ENCODE peak calls at places on chromosomes 12 and 14, in nine cellular contexts. E is H9, Z is hepatocyte, W is neural progenitor cell, D is trophoblast cell, B is fibroblast of lung, P is mammary epithelial cell, C is GM23248, S is MM.1S. H is an unnamed sample.

GRCh38 chr12:795305-795704 is 42.9 kb downstream of the WNK1 start:
- DNase-seq in C (no peak), E (no peak), P (no peak), S (no peak), Z (no peak), W (no peak), D (no peak), B (no peak), H (no peak)

GRCh38 chr14:65618996-65619395 is 206.5 kb downstream of the FUT8 start:
- DNase-seq in Z (no peak), S (no peak), B (no peak), C (no peak), E (no peak), P (no peak), W (no peak), D (no peak), H (no peak)

GRCh38 chr12:53231859-53232640 is at the start of gene RARG:
- DNase-seq in B (peak; percentile 58), C (peak; percentile 87), Z (peak; percentile 81), S (peak; percentile 71), P (peak; percentile 77), D (peak; percentile 60), E (peak; percentile 79), W (peak; percentile 72), H (peak; percentile 96)

GRCh38 chr12:77323778-77324415 is 258.5 kb upstream of the E2F7 start:
- DNase-seq in B (no peak), P (no peak), D (no peak), C (no peak), S (no peak), W (no peak), E (no peak), Z (no peak), H (no peak)

GRCh38 chr14:54175298-54175942 is 218.8 kb upstream of the BMP4 start:
- DNase-seq in P (peak; percentile 65), Z (peak; percentile 88), B (peak; percentile 65), E (peak; percentile 64), W (peak; percentile 83), S (peak; percentile 42), D (peak; percentile 92), C (peak; percentile 73), H (no peak)

GRCh38 chr14:95096476-95096875 is 60.9 kb downstream of the DICER1 start:
- DNase-seq in W (peak; percentile 61), S (no peak), Z (no peak), E (no peak), P (no peak), B (no peak), C (no peak), D (no peak), H (no peak)

GRCh38 chr12:26696613-26697092 is 136.3 kb downstream of the ITPR2 start:
- DNase-seq in D (peak; percentile 73), P (no peak), E (no peak), B (peak; percentile 36), S (no peak), Z (no peak), C (no peak), W (no peak), H (no peak)

GRCh38 chr12:5076761-5077160 is 33.1 kb downstream of the KCNA5 start:
- DNase-seq in B (no peak), D (no peak), S (no peak), P (no peak), C (no peak), W (no peak), E (no peak), Z (no peak), H (no peak)

GRCh38 chr14:61894452-61895077 is 132.3 kb downstream of the SNAPC1 start:
- DNase-seq in P (peak; percentile 56), D (peak; percentile 90), E (peak; percentile 56), S (peak; percentile 9), W (peak; percentile 85), B (peak; percentile 57), C (peak; percentile 86), Z (peak; percentile 87), H (peak; percentile 85)

GRCh38 chr12:44589697-44590096 is 286.4 kb downstream of the NELL2 start:
- DNase-seq in B (peak; percentile 22), D (peak; percentile 3), P (peak; percentile 46), C (no peak), E (no peak), W (no peak), Z (no peak), S (no peak), H (no peak)

GRCh38 chr12:9760699-9761406 is at the start of gene CD69:
- DNase-seq in P (peak; percentile 14), D (peak; percentile 50), B (no peak), S (no peak), Z (no peak), W (peak; percentile 60), C (no peak), E (no peak), H (peak; percentile 9)

GRCh38 chr12:701896-702539 is 38.8 kb upstream of the NINJ2 start:
- DNase-seq in D (no peak), P (no peak), Z (no peak), E (no peak), B (no peak), W (no peak), S (no peak), C (no peak), H (no peak)

GRCh38 chr12:50242751-50243191 is 40.5 kb downstream of the LIMA1 start:
- DNase-seq in P (peak; percentile 58), E (no peak), W (no peak), Z (no peak), C (peak; percentile 72), D (peak; percentile 97), S (no peak), B (peak; percentile 91), H (peak; percentile 53)

GRCh38 chr12:110668480-110669192 is 20.3 kb downstream of the HVCN1 start:
- DNase-seq in B (no peak), S (no peak), P (no peak), Z (no peak), E (no peak), C (no peak), W (no peak), D (no peak), H (no peak)

GRCh38 chr12:80551897-80552296 is 107.9 kb downstream of the PTPRQ start:
- DNase-seq in W (no peak), D (peak; percentile 31), B (peak; percentile 98), E (no peak), P (peak; percentile 89), S (no peak), Z (peak; percentile 52), C (peak; percentile 93), H (no peak)

GRCh38 chr12:1798734-1799067 is 21.7 kb upstream of the LRTM2 start:
- DNase-seq in C (no peak), E (no peak), P (no peak), S (no peak), D (no peak), W (no peak), Z (no peak), B (no peak), H (no peak)

GRCh38 chr14:69284170-69284569 is 24.2 kb downstream of the GALNT16 start:
- DNase-seq in E (no peak), D (no peak), W (no peak), C (no peak), S (no peak), B (no peak), P (no peak), Z (no peak), H (no peak)

DNA sequence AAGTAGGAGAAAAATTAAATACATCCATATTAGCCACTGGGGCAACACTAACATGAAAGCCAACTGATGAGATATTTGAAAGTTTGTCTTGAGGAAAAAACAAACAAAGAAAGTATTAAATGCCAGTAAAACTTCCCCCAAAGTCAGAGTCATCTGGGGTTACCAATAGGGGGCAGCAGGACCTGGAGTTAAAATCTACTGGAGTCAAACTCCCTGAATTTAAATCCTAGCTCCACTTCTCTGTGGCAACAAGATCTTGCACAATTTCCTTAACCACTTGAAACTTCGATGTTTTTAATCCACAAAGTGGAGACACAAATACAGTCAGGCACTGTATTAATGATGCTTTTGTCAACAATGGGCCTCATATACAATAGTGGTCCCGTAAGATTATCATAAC is 14.4 kb downstream of the PLEKHG7 start:
- DNase-seq in C (peak; percentile 55), S (no peak), W (peak; percentile 23), B (peak; percentile 15), D (no peak), Z (no peak), P (peak; percentile 23), E (peak; percentile 39), H (no peak)
- H3K27ac ChIP-seq in C (no peak overlapping the region), S (no peak overlapping the region), W (no peak overlapping the region), B (no peak overlapping the region), D (no peak overlapping the region), Z (no peak overlapping the region), P (no peak overlapping the region), E (no peak overlapping the region), H (no peak overlapping the region)

GRCh38 chr14:25908707-25909106 is 689.1 kb downstream of the NOVA1 start:
- DNase-seq in B (no peak), D (no peak), P (no peak), E (no peak), C (no peak), W (no peak), S (no peak), Z (no peak), H (no peak)

GRCh38 chr14:25911831-25912230 is 686.0 kb downstream of the NOVA1 start:
- DNase-seq in P (no peak), Z (no peak), E (no peak), W (no peak), C (no peak), S (no peak), D (no peak), B (no peak), H (no peak)

GRCh38 chr14:25904446-25904845 is 693.4 kb downstream of the NOVA1 start:
- DNase-seq in P (no peak), W (no peak), D (no peak), C (no peak), S (no peak), B (no peak), E (no peak), Z (no peak), H (no peak)

GRCh38 chr14:25909361-25909760 is 688.5 kb downstream of the NOVA1 start:
- DNase-seq in E (no peak), Z (no peak), B (no peak), W (no peak), S (no peak), D (no peak), P (no peak), C (no peak), H (no peak)
- H3K9me3 ChIP-seq in E (no peaks in the 10 kb centered on the region), Z (no peaks in the 10 kb centered on the region), B (no peaks in the 10 kb centered on the region), W (no peaks in the 10 kb centered on the region), S (no peaks in the 10 kb centered on the region), D (no peaks in the 10 kb centered on the region), P (peaks cover 46% of the 10 kb centered on the region), C (no peaks in the 10 kb centered on the region), H (peaks cover 3% of the 10 kb centered on the region)

DNA sequence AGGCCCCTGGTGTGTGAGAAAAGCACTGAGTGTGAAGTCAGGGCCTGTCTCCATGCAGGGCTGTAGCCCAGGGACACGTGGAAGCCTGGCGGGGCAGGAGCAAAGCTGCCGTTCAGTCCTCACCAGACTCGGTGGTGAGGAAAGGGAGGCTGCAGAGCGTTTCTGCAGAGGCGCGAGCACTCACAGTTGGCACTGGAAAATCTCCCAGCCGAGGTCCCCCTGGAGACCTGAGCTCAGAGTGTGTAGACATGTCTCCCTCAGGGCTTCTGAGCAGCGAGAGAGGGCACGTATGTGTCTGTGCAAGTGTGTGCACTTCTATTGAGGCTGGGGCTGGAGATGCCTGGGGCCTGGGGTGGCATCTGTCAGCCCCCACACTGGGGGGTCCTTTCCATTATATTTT is 11.0 kb upstream of the HHIPL1 start:
- DNase-seq in W (no peak), C (no peak), D (no peak), E (no peak), S (no peak), Z (no peak), P (no peak), B (no peak), H (peak; percentile 44)
- H2AFZ ChIP-seq in W (peak overlapping the region; percentile 63), C (no peak overlapping the region), D (no peak overlapping the region), E (no peak overlapping the region), S (no peak overlapping the region), Z (no peak overlapping the region), P (no peak overlapping the region), B (no peak overlapping the region), H (no peak overlapping the region)

GRCh38 chr12:51905507-51906438 is 1.5 kb upstream of the ACVRL1 start:
- DNase-seq in D (peak; percentile 85), S (no peak), W (no peak), E (no peak), P (no peak), C (peak; percentile 91), Z (peak; percentile 45), B (no peak), H (peak; percentile 91)
- H3K27ac ChIP-seq in D (no peak overlapping the region), S (no peak overlapping the region), W (no peak overlapping the region), E (no peak overlapping the region), P (no peak overlapping the region), C (peak overlapping the region; percentile 97), Z (peak overlapping the region; percentile 83), B (peak overlapping the region; percentile 89), H (no peak overlapping the region)

H was measured in osteoblast.